ENCODE peak calls at places on chromosomes 5 and 9, in six cellular contexts. One of them, this sample, is unnamed.

GRCh38 chr5:155943516-155944407 is 383.2 kb upstream of the SGCD start:
- DNase-seq in progenitor cell of endocrine pancreas: peak
- DNase-seq in ACHN: peak
- DNase-seq in GM04504: peak
- DNase-seq in amniotic epithelial cell: peak
- DNase-seq in MG63: peak
- DNase-seq in this sample: peak

GRCh38 chr9:136886610-136887597 is 588 bp downstream of the TRAF2 start:
- DNase-seq in progenitor cell of endocrine pancreas: peak
- DNase-seq in ACHN: peak
- DNase-seq in GM04504: no peak
- DNase-seq in amniotic epithelial cell: peak
- DNase-seq in MG63: peak
- DNase-seq in this sample: peak

GRCh38 chr9:76044420-76044819 is 153.9 kb downstream of the PCSK5 start:
- DNase-seq in progenitor cell of endocrine pancreas: no peak
- DNase-seq in ACHN: no peak
- DNase-seq in GM04504: no peak
- DNase-seq in amniotic epithelial cell: peak
- DNase-seq in MG63: no peak
- DNase-seq in this sample: no peak

GRCh38 chr5:130323804-130324454 is 419.7 kb downstream of the CHSY3 start:
- DNase-seq in progenitor cell of endocrine pancreas: no peak
- DNase-seq in ACHN: no peak
- DNase-seq in GM04504: no peak
- DNase-seq in amniotic epithelial cell: peak
- DNase-seq in MG63: no peak
- DNase-seq in this sample: no peak

GRCh38 chr9:98860871-98861293 is 53.4 kb downstream of the GALNT12 start:
- DNase-seq in progenitor cell of endocrine pancreas: no peak
- DNase-seq in ACHN: peak
- DNase-seq in GM04504: peak
- DNase-seq in amniotic epithelial cell: peak
- DNase-seq in MG63: peak
- DNase-seq in this sample: peak

GRCh38 chr9:138022756-138023393 is 145.3 kb downstream of the CACNA1B start:
- DNase-seq in progenitor cell of endocrine pancreas: no peak
- DNase-seq in ACHN: no peak
- DNase-seq in GM04504: no peak
- DNase-seq in amniotic epithelial cell: no peak
- DNase-seq in MG63: no peak
- DNase-seq in this sample: peak

GRCh38 chr5:134465856-134466240 is 54.2 kb upstream of the CDKN2AIPNL start:
- DNase-seq in progenitor cell of endocrine pancreas: peak
- DNase-seq in ACHN: peak
- DNase-seq in GM04504: peak
- DNase-seq in amniotic epithelial cell: peak
- DNase-seq in MG63: peak
- DNase-seq in this sample: peak

GRCh38 chr5:55905251-55905650 is 54.1 kb downstream of the IL31RA start:
- DNase-seq in progenitor cell of endocrine pancreas: no peak
- DNase-seq in ACHN: no peak
- DNase-seq in GM04504: no peak
- DNase-seq in amniotic epithelial cell: no peak
- DNase-seq in MG63: no peak
- DNase-seq in this sample: no peak

GRCh38 chr9:115671911-115672310 is 481.7 kb upstream of the PAPPA start:
- DNase-seq in progenitor cell of endocrine pancreas: no peak
- DNase-seq in ACHN: no peak
- DNase-seq in GM04504: no peak
- DNase-seq in amniotic epithelial cell: no peak
- DNase-seq in MG63: no peak
- DNase-seq in this sample: no peak

GRCh38 chr5:51960617-51961115 is 577.4 kb downstream of the ISL1 start:
- DNase-seq in progenitor cell of endocrine pancreas: no peak
- DNase-seq in ACHN: peak
- DNase-seq in GM04504: no peak
- DNase-seq in amniotic epithelial cell: peak
- DNase-seq in MG63: no peak
- DNase-seq in this sample: peak

GRCh38 chr5:9244417-9244816 is 301.5 kb downstream of the SEMA5A start:
- DNase-seq in progenitor cell of endocrine pancreas: no peak
- DNase-seq in ACHN: no peak
- DNase-seq in GM04504: no peak
- DNase-seq in amniotic epithelial cell: no peak
- DNase-seq in MG63: no peak
- DNase-seq in this sample: no peak

GRCh38 chr5:313806-314376 is 7.6 kb upstream of the AHRR start:
- DNase-seq in progenitor cell of endocrine pancreas: no peak
- DNase-seq in ACHN: no peak
- DNase-seq in GM04504: no peak
- DNase-seq in amniotic epithelial cell: no peak
- DNase-seq in MG63: no peak
- DNase-seq in this sample: no peak

GRCh38 chr5:38921174-38921573 is 75.4 kb downstream of the OSMR start:
- DNase-seq in progenitor cell of endocrine pancreas: peak
- DNase-seq in ACHN: peak
- DNase-seq in GM04504: no peak
- DNase-seq in amniotic epithelial cell: peak
- DNase-seq in MG63: no peak
- DNase-seq in this sample: peak

GRCh38 chr9:72554221-72554641 is 32.8 kb downstream of the TMC1 start:
- DNase-seq in progenitor cell of endocrine pancreas: no peak
- DNase-seq in ACHN: peak
- DNase-seq in GM04504: peak
- DNase-seq in amniotic epithelial cell: peak
- DNase-seq in MG63: peak
- DNase-seq in this sample: peak

GRCh38 chr5:172768573-172769323 is 2.2 kb downstream of the DUSP1 start:
- DNase-seq in progenitor cell of endocrine pancreas: no peak
- DNase-seq in ACHN: peak
- DNase-seq in GM04504: peak
- DNase-seq in amniotic epithelial cell: peak
- DNase-seq in MG63: no peak
- DNase-seq in this sample: peak

GRCh38 chr9:2859776-2860379 is 16.0 kb upstream of the PUM3 start:
- DNase-seq in progenitor cell of endocrine pancreas: peak
- DNase-seq in ACHN: peak
- DNase-seq in GM04504: no peak
- DNase-seq in amniotic epithelial cell: peak
- DNase-seq in MG63: peak
- DNase-seq in this sample: peak

GRCh38 chr5:93035194-93035593 is 545.8 kb downstream of the NR2F1-AS1 start:
- DNase-seq in progenitor cell of endocrine pancreas: no peak
- DNase-seq in ACHN: no peak
- DNase-seq in GM04504: no peak
- DNase-seq in amniotic epithelial cell: no peak
- DNase-seq in MG63: no peak
- DNase-seq in this sample: peak

GRCh38 chr5:148897842-148898241 is 71.4 kb downstream of the ADRB2 start:
- DNase-seq in progenitor cell of endocrine pancreas: no peak
- DNase-seq in ACHN: no peak
- DNase-seq in GM04504: no peak
- DNase-seq in amniotic epithelial cell: no peak
- DNase-seq in MG63: no peak
- DNase-seq in this sample: no peak

GRCh38 chr9:123426406-123426805 is 70.4 kb downstream of the CRB2 start:
- DNase-seq in progenitor cell of endocrine pancreas: no peak
- DNase-seq in ACHN: no peak
- DNase-seq in GM04504: no peak
- DNase-seq in amniotic epithelial cell: no peak
- DNase-seq in MG63: no peak
- DNase-seq in this sample: no peak

GRCh38 chr9:80698725-80699124 is 990.6 kb downstream of the TLE1 start:
- DNase-seq in progenitor cell of endocrine pancreas: no peak
- DNase-seq in ACHN: no peak
- DNase-seq in GM04504: no peak
- DNase-seq in amniotic epithelial cell: no peak
- DNase-seq in MG63: no peak
- DNase-seq in this sample: no peak

GRCh38 chr5:151384106-151384505 is 36.7 kb upstream of the SLC36A2 start:
- DNase-seq in progenitor cell of endocrine pancreas: no peak
- DNase-seq in ACHN: peak
- DNase-seq in GM04504: no peak
- DNase-seq in amniotic epithelial cell: peak
- DNase-seq in MG63: no peak
- DNase-seq in this sample: no peak

GRCh38 chr5:34717426-34718327 is 61.5 kb downstream of the RAI14 start:
- DNase-seq in progenitor cell of endocrine pancreas: no peak
- DNase-seq in ACHN: peak
- DNase-seq in GM04504: peak
- DNase-seq in amniotic epithelial cell: peak
- DNase-seq in MG63: peak
- DNase-seq in this sample: peak

GRCh38 chr5:137573376-137573775 is 74.2 kb upstream of the SPOCK1 start:
- DNase-seq in progenitor cell of endocrine pancreas: no peak
- DNase-seq in ACHN: no peak
- DNase-seq in GM04504: no peak
- DNase-seq in amniotic epithelial cell: no peak
- DNase-seq in MG63: no peak
- DNase-seq in this sample: no peak

GRCh38 chr5:58056546-58056945 is 403.3 kb downstream of the PLK2 start:
- DNase-seq in progenitor cell of endocrine pancreas: no peak
- DNase-seq in ACHN: no peak
- DNase-seq in GM04504: peak
- DNase-seq in amniotic epithelial cell: peak
- DNase-seq in MG63: no peak
- DNase-seq in this sample: no peak

GRCh38 chr5:59517926-59518585 is 375.5 kb downstream of the PDE4D start:
- DNase-seq in progenitor cell of endocrine pancreas: no peak
- DNase-seq in ACHN: peak
- DNase-seq in GM04504: peak
- DNase-seq in amniotic epithelial cell: peak
- DNase-seq in MG63: peak
- DNase-seq in this sample: no peak

GRCh38 chr5:138597660-138598400 is 22.6 kb upstream of the HSPA9 start:
- DNase-seq in progenitor cell of endocrine pancreas: no peak
- DNase-seq in ACHN: no peak
- DNase-seq in GM04504: no peak
- DNase-seq in amniotic epithelial cell: no peak
- DNase-seq in MG63: no peak
- DNase-seq in this sample: no peak

GRCh38 chr5:149498724-149499336 is 52.4 kb downstream of the CSNK1A1 start:
- DNase-seq in progenitor cell of endocrine pancreas: no peak
- DNase-seq in ACHN: no peak
- DNase-seq in GM04504: no peak
- DNase-seq in amniotic epithelial cell: no peak
- DNase-seq in MG63: no peak
- DNase-seq in this sample: no peak